ENCODE peak calls at places on chromosomes 7 and 10, in seven cellular contexts. K, H, E, V, P, J and U are unnamed samples.

GRCh38 chr7:126803990-126804389 is 448.8 kb downstream of the GRM8 start:
- DNase-seq in K (no peak), H (no peak), E (no peak), V (no peak), P (no peak), J (no peak), U (no peak)

GRCh38 chr10:86871563-86872183 is 85.7 kb downstream of the MMRN2 start:
- DNase-seq in K (no peak), H (peak), E (no peak), V (no peak), P (no peak), J (peak), U (no peak)

GRCh38 chr7:27435461-27435860 is 192.9 kb downstream of the EVX1 start:
- DNase-seq in K (no peak), H (no peak), E (no peak), V (no peak), P (no peak), J (peak), U (no peak)

GRCh38 chr7:431041-431440 is 88.6 kb downstream of the PDGFA start:
- DNase-seq in K (no peak), H (no peak), E (no peak), V (no peak), P (no peak), J (no peak), U (no peak)

GRCh38 chr7:32518534-32519140 is 23.3 kb downstream of the AVL9 start:
- DNase-seq in K (no peak), H (peak), E (peak), V (no peak), P (no peak), J (peak), U (no peak)

GRCh38 chr10:71258446-71259145 is 46.2 kb downstream of the UNC5B start:
- DNase-seq in K (no peak), H (no peak), E (no peak), V (no peak), P (no peak), J (no peak), U (no peak)

GRCh38 chr7:31432831-31433340 is 81.0 kb upstream of the ITPRID1 start:
- DNase-seq in K (no peak), H (no peak), E (peak), V (no peak), P (no peak), J (peak), U (no peak)

GRCh38 chr10:103820101-103821062 is 35.0 kb downstream of the SH3PXD2A start:
- DNase-seq in K (no peak), H (no peak), E (no peak), V (no peak), P (no peak), J (peak), U (no peak)

GRCh38 chr10:36448760-36449681 is 676.4 kb upstream of the ANKRD30A start:
- DNase-seq in K (no peak), H (no peak), E (no peak), V (no peak), P (no peak), J (peak), U (no peak)

GRCh38 chr7:8597565-8597964 is 164.2 kb downstream of the NXPH1 start:
- DNase-seq in K (no peak), H (no peak), E (no peak), V (no peak), P (no peak), J (no peak), U (no peak)

GRCh38 chr7:110856704-110857103 is 234.2 kb upstream of the LRRN3 start:
- DNase-seq in K (no peak), H (peak), E (peak), V (no peak), P (no peak), J (no peak), U (no peak)

GRCh38 chr7:30727061-30727945 is 24.6 kb upstream of the INMT start:
- DNase-seq in K (peak), H (peak), E (no peak), V (peak), P (peak), J (no peak), U (peak)

GRCh38 chr10:95241533-95241932 is 47.5 kb downstream of the ACSM6 start:
- DNase-seq in K (no peak), H (no peak), E (no peak), V (no peak), P (no peak), J (no peak), U (no peak)

GRCh38 chr7:130943336-130943901 is 209.4 kb upstream of the KLF14 start:
- DNase-seq in K (no peak), H (peak), E (peak), V (no peak), P (no peak), J (peak), U (peak)

GRCh38 chr7:159105845-159106614 is 38.6 kb downstream of the VIPR2 start:
- DNase-seq in K (no peak), H (peak), E (no peak), V (no peak), P (no peak), J (no peak), U (no peak)

GRCh38 chr7:90474284-90475210 is 5.1 kb downstream of the PTTG1IP2 start:
- DNase-seq in K (no peak), H (no peak), E (peak), V (no peak), P (no peak), J (peak), U (no peak)

GRCh38 chr7:146414373-146414772 is 297.8 kb downstream of the CNTNAP2 start:
- DNase-seq in K (no peak), H (no peak), E (no peak), V (no peak), P (no peak), J (no peak), U (no peak)

GRCh38 chr7:138328215-138328614 is 131.8 kb upstream of the TRIM24 start:
- DNase-seq in K (no peak), H (no peak), E (no peak), V (no peak), P (no peak), J (peak), U (no peak)

GRCh38 chr7:65251851-65252620 is 121.6 kb upstream of the ZNF92 start:
- DNase-seq in K (no peak), H (peak), E (peak), V (peak), P (peak), J (peak), U (peak)

GRCh38 chr10:35563266-35563891 is 41.8 kb upstream of the GJD4 start:
- DNase-seq in K (no peak), H (peak), E (peak), V (peak), P (peak), J (peak), U (peak)

GRCh38 chr10:43930243-43930642 is 281.6 kb upstream of the ZNF32 start:
- DNase-seq in K (no peak), H (no peak), E (no peak), V (no peak), P (no peak), J (no peak), U (no peak)

GRCh38 chr7:133586253-133586652 is 333.4 kb downstream of the EXOC4 start:
- DNase-seq in K (no peak), H (no peak), E (no peak), V (no peak), P (no peak), J (no peak), U (no peak)